ENCODE peak calls at places on chromosomes 5 and 9, in seven cellular contexts. I is T1000; S is germinal center; T is activated naive CD8-positive, alpha-beta T cell treated with anti-CD3 and anti-CD28 coated beads, Interleukin-2, amount 50 U/mL, for 24 hours; A is NCI-H187; B is activated T-cell treated with anti-CD3 and anti-CD28 coated beads for 48 hours; J is Kasumi-1. Q is an unnamed sample.

GRCh38 chr9:27157736-27158135 is 48.7 kb downstream of the TEK start:
- DNase-seq in I (no peak), S (no peak), T (no peak), A (no peak), B (no peak), J (no peak), Q (no peak)

GRCh38 chr5:177067491-177067890 is 19.2 kb upstream of the FGFR4 start:
- DNase-seq in I (no peak), S (no peak), T (no peak), A (no peak), B (no peak), J (no peak), Q (no peak)

GRCh38 chr9:104992696-104993095 is 64.7 kb upstream of the ABCA1 start:
- DNase-seq in I (no peak), S (no peak), T (no peak), A (no peak), B (no peak), J (no peak), Q (peak; percentile 3)

GRCh38 chr5:56317923-56318561 is 84.9 kb upstream of the ANKRD55 start:
- DNase-seq in I (no peak), S (no peak), T (no peak), A (no peak), B (no peak), J (no peak), Q (no peak)

GRCh38 chr5:132220476-132220875 is 7.2 kb downstream of the P4HA2 start:
- DNase-seq in I (no peak), S (no peak), T (no peak), A (no peak), B (no peak), J (no peak), Q (no peak)

GRCh38 chr9:34171753-34172535 is 6.9 kb upstream of the UBAP1 start:
- DNase-seq in I (no peak), S (peak; percentile 74), T (peak; percentile 48), A (no peak), B (no peak), J (peak; percentile 97), Q (no peak)

GRCh38 chr9:37575921-37576721 is at the start of gene FBXO10:
- DNase-seq in I (peak; percentile 20), S (peak; percentile 74), T (peak; percentile 49), A (no peak), B (peak; percentile 43), J (peak; percentile 29), Q (peak; percentile 12)

GRCh38 chr5:158461240-158461854 is 602.4 kb upstream of the CLINT1 start:
- DNase-seq in I (no peak), S (no peak), T (no peak), A (no peak), B (no peak), J (no peak), Q (no peak)

GRCh38 chr9:136886610-136887597 is 588 bp downstream of the TRAF2 start:
- DNase-seq in I (no peak), S (peak; percentile 87), T (peak; percentile 51), A (no peak), B (no peak), J (peak; percentile 25), Q (peak; percentile 6)

GRCh38 chr9:115237383-115238087 is 119.6 kb upstream of the TNC start:
- DNase-seq in I (no peak), S (no peak), T (no peak), A (no peak), B (no peak), J (no peak), Q (no peak)

GRCh38 chr5:142087920-142088679 is 20.5 kb upstream of the NDFIP1 start:
- DNase-seq in I (no peak), S (no peak), T (no peak), A (no peak), B (no peak), J (no peak), Q (no peak)

GRCh38 chr5:77282337-77283027 is 72.0 kb downstream of the PDE8B start:
- DNase-seq in I (no peak), S (no peak), T (no peak), A (no peak), B (no peak), J (no peak), Q (no peak)

GRCh38 chr9:115966660-115967059 is 186.9 kb upstream of the PAPPA start:
- DNase-seq in I (no peak), S (no peak), T (no peak), A (no peak), B (no peak), J (no peak), Q (no peak)

GRCh38 chr9:130290353-130291181 is 25.0 kb downstream of the HMCN2 start:
- DNase-seq in I (no peak), S (no peak), T (no peak), A (no peak), B (no peak), J (no peak), Q (no peak)

GRCh38 chr5:130333089-130333488 is 428.8 kb downstream of the CHSY3 start:
- DNase-seq in I (no peak), S (no peak), T (no peak), A (no peak), B (no peak), J (no peak), Q (no peak)

GRCh38 chr5:91224459-91224858 is 158.7 kb downstream of the ARRDC3 start:
- DNase-seq in I (no peak), S (no peak), T (no peak), A (no peak), B (no peak), J (no peak), Q (no peak)

GRCh38 chr5:78540335-78541057 is 108.1 kb downstream of the LHFPL2 start:
- DNase-seq in I (no peak), S (no peak), T (no peak), A (no peak), B (no peak), J (peak; percentile 17), Q (no peak)

GRCh38 chr9:706073-706472 is 135.4 kb upstream of the DMRT1 start:
- DNase-seq in I (no peak), S (no peak), T (no peak), A (no peak), B (no peak), J (no peak), Q (no peak)

GRCh38 chr5:33792559-33792958 is 99.2 kb downstream of the ADAMTS12 start:
- DNase-seq in I (no peak), S (no peak), T (no peak), A (no peak), B (no peak), J (no peak), Q (no peak)

GRCh38 chr9:86405926-86406325 is 51.7 kb upstream of the TUT7 start:
- DNase-seq in I (peak; percentile 28), S (no peak), T (peak; percentile 11), A (no peak), B (peak; percentile 11), J (no peak), Q (no peak)

GRCh38 chr9:129981180-129981907 is 61.6 kb downstream of the FNBP1 start:
- DNase-seq in I (no peak), S (no peak), T (no peak), A (no peak), B (no peak), J (no peak), Q (no peak)

GRCh38 chr9:130634801-130635200 is 29.6 kb upstream of the PRDM12 start:
- DNase-seq in I (no peak), S (no peak), T (no peak), A (no peak), B (no peak), J (no peak), Q (no peak)

GRCh38 chr9:126965541-126966428 is 51.2 kb downstream of the RALGPS1 start:
- DNase-seq in I (peak; percentile 4), S (peak; percentile 24), T (peak; percentile 37), A (no peak), B (peak; percentile 21), J (peak; percentile 81), Q (no peak)

GRCh38 chr5:177035982-177036381 is 13.5 kb downstream of the ZNF346 start:
- DNase-seq in I (no peak), S (no peak), T (no peak), A (no peak), B (no peak), J (no peak), Q (no peak)

GRCh38 chr9:37528652-37529072 is 42.9 kb downstream of the POLR1E start:
- DNase-seq in I (no peak), S (no peak), T (no peak), A (no peak), B (no peak), J (no peak), Q (no peak)

GRCh38 chr5:145221416-145221815 is 613.7 kb downstream of the PRELID2 start:
- DNase-seq in I (no peak), S (no peak), T (no peak), A (no peak), B (no peak), J (no peak), Q (no peak)

GRCh38 chr9:129910628-129911567 is 75.6 kb downstream of the USP20 start:
- DNase-seq in I (peak; percentile 52), S (no peak), T (peak; percentile 30), A (no peak), B (no peak), J (no peak), Q (no peak)

GRCh38 chr9:99966720-99967119 is 60.3 kb downstream of the STX17 start:
- DNase-seq in I (no peak), S (no peak), T (no peak), A (no peak), B (no peak), J (no peak), Q (no peak)

GRCh38 chr9:98714833-98715232 is 6.1 kb upstream of the GABBR2 start:
- DNase-seq in I (no peak), S (no peak), T (no peak), A (no peak), B (no peak), J (no peak), Q (no peak)

GRCh38 chr9:111148390-111148993 is 110.2 kb upstream of the LPAR1 start:
- DNase-seq in I (peak; percentile 2), S (no peak), T (no peak), A (no peak), B (no peak), J (no peak), Q (no peak)